ENCODE peak calls at places on chromosomes 5 and 9, in four cellular contexts. J is hypothalamus; G is A549; E is activated naive CD8-positive, alpha-beta T cell treated with anti-CD3 and anti-CD28 coated beads, Interleukin-2, amount 50 U/mL, for 24 hours. F is an unnamed sample.

GRCh38 chr9:10566853-10567252 is 45.9 kb downstream of the PTPRD start:
- DNase-seq in J (no peak), G (no peak), E (no peak), F (no peak)

GRCh38 chr9:80550181-80550580 is 978.4 kb downstream of the TLE4 start:
- DNase-seq in J (no peak), G (no peak), E (no peak), F (no peak)

GRCh38 chr5:67515020-67515689 is 318.6 kb upstream of the CD180 start:
- DNase-seq in J (no peak), G (no peak), E (peak), F (no peak)

GRCh38 chr5:147821791-147822190 is 9.7 kb downstream of the SPINK1 start:
- DNase-seq in J (no peak), G (no peak), E (no peak), F (no peak)

GRCh38 chr5:66881475-66882161 is 285.4 kb downstream of the MAST4 start:
- DNase-seq in J (no peak), G (no peak), E (no peak), F (no peak)

GRCh38 chr5:168408561-168409321 is 77.5 kb upstream of the RARS1 start:
- DNase-seq in J (no peak), G (no peak), E (no peak), F (no peak)

GRCh38 chr5:65120371-65120967 is 351.7 kb downstream of the CWC27 start:
- DNase-seq in J (no peak), G (no peak), E (no peak), F (no peak)

GRCh38 chr5:43042176-43042625 is 2.1 kb upstream of the ANXA2R start:
- DNase-seq in J (no peak), G (peak), E (peak), F (no peak)

GRCh38 chr5:44536650-44537260 is 147.5 kb upstream of the FGF10 start:
- DNase-seq in J (no peak), G (peak), E (peak), F (no peak)

GRCh38 chr9:101512116-101512515 is 21.5 kb upstream of the RNF20 start:
- DNase-seq in J (no peak), G (no peak), E (no peak), F (no peak)

GRCh38 chr5:163565931-163566608 is 60.7 kb downstream of the MAT2B start:
- DNase-seq in J (no peak), G (no peak), E (peak), F (no peak)

GRCh38 chr9:106728860-106729259 is 134.1 kb upstream of the ZNF462 start:
- DNase-seq in J (no peak), G (no peak), E (no peak), F (no peak)

GRCh38 chr9:123742009-123742767 is 187.7 kb downstream of the DENND1A start:
- DNase-seq in J (peak), G (no peak), E (no peak), F (no peak)

GRCh38 chr9:106120096-106120495 is 425.8 kb downstream of the TMEM38B start:
- DNase-seq in J (no peak), G (no peak), E (no peak), F (no peak)

GRCh38 chr5:127096328-127096993 is 23.2 kb upstream of the C5orf63 start:
- DNase-seq in J (no peak), G (no peak), E (no peak), F (no peak)

GRCh38 chr9:14345586-14346237 is 31.8 kb upstream of the NFIB start:
- DNase-seq in J (no peak), G (no peak), E (no peak), F (no peak)

GRCh38 chr5:6733411-6734242 is 20.4 kb downstream of the TENT4A start:
- DNase-seq in J (no peak), G (no peak), E (no peak), F (no peak)

GRCh38 chr9:16680965-16681658 is 189.4 kb downstream of the BNC2 start:
- DNase-seq in J (no peak), G (no peak), E (no peak), F (no peak)

GRCh38 chr9:126723807-126724172 is 81.0 kb upstream of the ZBTB43 start:
- DNase-seq in J (no peak), G (no peak), E (no peak), F (no peak)

GRCh38 chr5:82664711-82665110 is 386.6 kb upstream of the RPS23 start:
- DNase-seq in J (no peak), G (no peak), E (no peak), F (no peak)

GRCh38 chr9:124284940-124285441 is 27.2 kb downstream of the NEK6 start:
- DNase-seq in J (no peak), G (no peak), E (no peak), F (no peak)

GRCh38 chr5:83927140-83927733 is 206.6 kb upstream of the HAPLN1 start:
- DNase-seq in J (no peak), G (peak), E (peak), F (peak)

GRCh38 chr9:98833090-98833956 is 25.9 kb downstream of the GALNT12 start:
- DNase-seq in J (no peak), G (no peak), E (no peak), F (no peak)

GRCh38 chr5:21152611-21153010 is 1164.6 kb upstream of the CDH18 start:
- DNase-seq in J (no peak), G (peak), E (no peak), F (peak)

GRCh38 chr5:73387630-73388370 is 60.8 kb downstream of the FOXD1 start:
- DNase-seq in J (no peak), G (no peak), E (no peak), F (no peak)

GRCh38 chr5:180815241-180816031 is 12.8 kb upstream of the MGAT1 start:
- DNase-seq in J (no peak), G (no peak), E (no peak), F (no peak)

GRCh38 chr9:108759835-108760234 is 96.0 kb downstream of the ACTL7B start:
- DNase-seq in J (no peak), G (no peak), E (no peak), F (no peak)

GRCh38 chr5:114789773-114790402 is 379.8 kb downstream of the TRIM36 start:
- DNase-seq in J (no peak), G (peak), E (no peak), F (no peak)

GRCh38 chr5:72486371-72486770 is 20.8 kb downstream of the ZNF366 start:
- DNase-seq in J (no peak), G (no peak), E (no peak), F (no peak)

GRCh38 chr9:113546566-113546965 is 83.0 kb downstream of the RGS3 start:
- DNase-seq in J (no peak), G (no peak), E (no peak), F (no peak)

GRCh38 chr5:130138406-130139060 is 234.3 kb downstream of the CHSY3 start:
- DNase-seq in J (no peak), G (no peak), E (no peak), F (no peak)

GRCh38 chr5:143582869-143583268 is 179.4 kb upstream of the NR3C1 start:
- DNase-seq in J (no peak), G (no peak), E (no peak), F (no peak)

GRCh38 chr5:151344088-151344487 is 3.3 kb downstream of the SLC36A2 start:
- DNase-seq in J (no peak), G (no peak), E (no peak), F (no peak)

GRCh38 chr9:9558907-9559306 is 1053.9 kb downstream of the PTPRD start:
- DNase-seq in J (no peak), G (no peak), E (no peak), F (no peak)

GRCh38 chr5:143106175-143106574 is 297.3 kb downstream of the NR3C1 start:
- DNase-seq in J (no peak), G (peak), E (no peak), F (peak)

F was measured in glomerular endothelial cell.